ENCODE peak calls at places on chromosome 6, in eight cellular contexts. E is astrocyte of the spinal cord, Y is fibroblast of pulmonary artery, L is cardiac muscle cell, Z is transverse colon, Q is heart left ventricle, B is choroid plexus epithelial cell, G is GM06990. C is an unnamed sample.

GRCh38 chr6:45655630-45656422 is 278.1 kb upstream of the SUPT3H start:
- DNase-seq in E (peak; percentile 100), Y (peak; percentile 95), L (no peak), Z (no peak), Q (no peak), B (peak; percentile 99), G (no peak), C (peak; percentile 99)

GRCh38 chr6:85361643-85362014 is 88.3 kb upstream of the NT5E start:
- DNase-seq in E (no peak), Y (no peak), L (no peak), Z (no peak), Q (no peak), B (no peak), G (no peak), C (no peak)

GRCh38 chr6:161644521-161644920 is 370.7 kb upstream of the AGPAT4 start:
- DNase-seq in E (peak; percentile 39), Y (no peak), L (no peak), Z (no peak), Q (no peak), B (no peak), G (no peak), C (no peak)

GRCh38 chr6:126539022-126539421 is 199.1 kb downstream of the CENPW start:
- DNase-seq in E (peak; percentile 77), Y (peak; percentile 57), L (no peak), Z (no peak), Q (no peak), B (peak; percentile 71), G (no peak), C (peak; percentile 40)

GRCh38 chr6:32794510-32794909 is 22.3 kb downstream of the HLA-DOB start:
- DNase-seq in E (no peak), Y (no peak), L (no peak), Z (no peak), Q (no peak), B (no peak), G (no peak), C (no peak)

GRCh38 chr6:26323525-26324294 is 41.3 kb upstream of the BTN3A2 start:
- DNase-seq in E (no peak), Y (no peak), L (no peak), Z (no peak), Q (no peak), B (no peak), G (no peak), C (no peak)

GRCh38 chr6:156949376-156949775 is 172.2 kb downstream of the ARID1B start:
- DNase-seq in E (peak; percentile 69), Y (peak; percentile 58), L (no peak), Z (no peak), Q (no peak), B (peak; percentile 72), G (no peak), C (peak; percentile 69)

GRCh38 chr6:47047479-47048411 is 5.6 kb upstream of the ADGRF1 start:
- DNase-seq in E (peak; percentile 86), Y (peak; percentile 85), L (peak; percentile 74), Z (peak; percentile 52), Q (peak; percentile 48), B (peak; percentile 91), G (peak; percentile 29), C (peak; percentile 79)

GRCh38 chr6:143276436-143276835 is 174.1 kb downstream of the ADAT2 start:
- DNase-seq in E (no peak), Y (no peak), L (no peak), Z (no peak), Q (no peak), B (no peak), G (no peak), C (no peak)

GRCh38 chr6:89314692-89315091 is 407 bp downstream of the GABRR2 start:
- DNase-seq in E (no peak), Y (no peak), L (no peak), Z (no peak), Q (no peak), B (no peak), G (no peak), C (no peak)

GRCh38 chr6:1665214-1665613 is 55.5 kb downstream of the FOXC1 start:
- DNase-seq in E (no peak), Y (no peak), L (no peak), Z (no peak), Q (no peak), B (no peak), G (peak; percentile 34), C (no peak)

GRCh38 chr6:167208819-167209576 is 51.2 kb upstream of the GPR31 start:
- DNase-seq in E (no peak), Y (no peak), L (no peak), Z (no peak), Q (no peak), B (no peak), G (no peak), C (no peak)

GRCh38 chr6:835476-836160 is 142.7 kb upstream of the EXOC2 start:
- DNase-seq in E (peak; percentile 14), Y (no peak), L (no peak), Z (no peak), Q (no peak), B (peak; percentile 32), G (no peak), C (no peak)

GRCh38 chr6:145453376-145453775 is 281.9 kb downstream of the EPM2A start:
- DNase-seq in E (no peak), Y (peak; percentile 30), L (no peak), Z (no peak), Q (no peak), B (peak; percentile 24), G (no peak), C (no peak)

GRCh38 chr6:24925661-24926060 is 10.1 kb downstream of the RIPOR2 start:
- DNase-seq in E (no peak), Y (no peak), L (no peak), Z (no peak), Q (no peak), B (no peak), G (no peak), C (no peak)

GRCh38 chr6:131910956-131911355 is 40.2 kb downstream of the CCN2 start:
- DNase-seq in E (no peak), Y (no peak), L (no peak), Z (no peak), Q (no peak), B (no peak), G (no peak), C (no peak)

GRCh38 chr6:159104931-159105330 is 60.1 kb upstream of the TAGAP start:
- DNase-seq in E (no peak), Y (no peak), L (no peak), Z (peak; percentile 40), Q (no peak), B (no peak), G (peak; percentile 63), C (no peak)

GRCh38 chr6:159105716-159106115 is 60.9 kb upstream of the TAGAP start:
- DNase-seq in E (no peak), Y (no peak), L (no peak), Z (no peak), Q (no peak), B (no peak), G (no peak), C (no peak)

GRCh38 chr6:159107451-159108260 is 61.5 kb upstream of the FNDC1 start:
- DNase-seq in E (no peak), Y (no peak), L (no peak), Z (peak; percentile 51), Q (no peak), B (no peak), G (peak; percentile 58), C (no peak)

GRCh38 chr6:159108438-159108985 is 60.7 kb upstream of the FNDC1 start:
- DNase-seq in E (no peak), Y (no peak), L (no peak), Z (no peak), Q (no peak), B (no peak), G (no peak), C (no peak)

GRCh38 chr6:159106627-159107241 is 61.9 kb upstream of the TAGAP start:
- DNase-seq in E (peak; percentile 40), Y (peak; percentile 52), L (peak; percentile 67), Z (peak; percentile 83), Q (peak; percentile 68), B (peak; percentile 64), G (peak; percentile 88), C (peak; percentile 44)
- H3K4me3 ChIP-seq in E (no peak overlapping the region), Y (no peak overlapping the region), L (no peak overlapping the region), Z (no peak overlapping the region), Q (no peak overlapping the region), B (no peak overlapping the region), G (peak overlapping the region; percentile 20), C (no peak overlapping the region)

GRCh38 chr6:165232277-165232654 is 77.1 kb downstream of the C6orf118 start:
- DNase-seq in E (no peak), Y (no peak), L (no peak), Z (no peak), Q (no peak), B (no peak), G (no peak), C (no peak)

GRCh38 chr6:165233089-165233488 is 76.3 kb downstream of the C6orf118 start:
- DNase-seq in E (no peak), Y (no peak), L (no peak), Z (no peak), Q (no peak), B (no peak), G (no peak), C (no peak)

GRCh38 chr6:165229216-165229615 is 80.2 kb downstream of the C6orf118 start:
- DNase-seq in E (no peak), Y (no peak), L (no peak), Z (no peak), Q (no peak), B (no peak), G (no peak), C (no peak)

GRCh38 chr6:165231177-165231576 is 78.2 kb downstream of the C6orf118 start:
- DNase-seq in E (no peak), Y (no peak), L (no peak), Z (no peak), Q (no peak), B (no peak), G (no peak), C (no peak)

GRCh38 chr6:165231581-165232276 is 77.7 kb downstream of the C6orf118 start:
- DNase-seq in E (peak; percentile 36), Y (peak; percentile 69), L (peak; percentile 43), Z (no peak), Q (peak; percentile 15), B (peak; percentile 50), G (no peak), C (peak; percentile 72)
- TF ChIP-seq CTCF in E (peak; percentile 27), Y (peak; percentile 64), L (peak; percentile 62), Z (no peak), Q (peak; percentile 64), B (peak; percentile 50), G (peak; percentile 23), C (peak; percentile 70)

DNA sequence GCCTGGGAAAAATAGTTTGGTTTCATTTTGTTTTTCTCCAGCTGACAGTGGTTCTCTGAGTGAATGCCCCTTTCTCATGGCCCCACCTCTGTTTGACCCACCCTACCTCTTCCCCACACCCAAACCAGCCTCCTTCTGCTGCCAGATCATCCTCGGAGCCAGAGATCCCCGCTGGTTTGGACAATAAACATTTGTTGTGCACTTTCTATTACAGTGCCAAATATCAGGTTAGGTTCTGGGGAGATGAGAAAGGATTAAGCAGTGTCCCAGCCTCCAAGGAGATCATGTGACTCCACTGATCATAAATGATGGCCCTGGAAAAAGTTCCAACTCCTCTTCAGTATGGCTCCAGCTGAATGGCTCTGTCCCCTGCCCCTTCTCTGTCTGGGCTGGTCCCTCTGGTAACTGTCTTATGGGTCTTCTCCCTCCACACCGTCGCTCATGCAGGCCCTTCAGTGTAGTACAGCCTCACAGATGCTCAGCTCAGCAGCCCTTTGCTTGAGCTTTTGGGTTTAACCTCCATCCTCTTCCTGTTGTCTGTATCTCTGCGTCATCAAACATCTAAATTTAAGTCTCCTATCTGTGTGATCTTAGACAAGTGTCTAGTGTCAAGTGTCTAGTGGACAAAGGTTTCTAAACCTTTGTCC is 17.1 kb upstream of the SERPINB1 start:
- DNase-seq in E (peak; percentile 32), Y (peak; percentile 24), L (no peak), Z (no peak), Q (no peak), B (peak; percentile 48), G (no peak), C (no peak)
- H3K4me3 ChIP-seq in E (no peak overlapping the region), Y (no peak overlapping the region), L (no peak overlapping the region), Z (peak overlapping the region; percentile 23), Q (peak overlapping the region; percentile 5), B (no peak overlapping the region), G (peak overlapping the region; percentile 50), C (no peak overlapping the region)

GRCh38 chr6:70901324-70901723 is 55.5 kb downstream of the B3GAT2 start:
- DNase-seq in E (no peak), Y (no peak), L (no peak), Z (no peak), Q (no peak), B (peak; percentile 17), G (no peak), C (no peak)
- TF ChIP-seq CTCF in E (peak; percentile 33), Y (peak; percentile 31), L (peak; percentile 27), Z (peak; percentile 20), Q (no peak), B (peak; percentile 51), G (peak; percentile 29), C (peak; percentile 38)